ENCODE peak calls at places on chromosomes 4 and X, in nine cellular contexts. Y is GM23248; O is CD4-positive, CD25-positive, alpha-beta regulatory T cell; A is tibial nerve; E is foreskin keratinocyte; Z is stomach; S is pancreas; F is IMR-90; B is uterus. T is an unnamed sample.

GRCh38 chrX:108270280-108270679 is 167.9 kb downstream of the COL4A6 start:
- DNase-seq in Y (no peak), O (no peak), A (no peak), E (peak; percentile 67), Z (no peak), S (no peak), F (no peak), B (no peak), T (no peak)

GRCh38 chr4:81724925-81725329 is 253.2 kb upstream of the RASGEF1B start:
- DNase-seq in Y (peak; percentile 2), O (peak; percentile 52), A (peak; percentile 34), E (peak; percentile 9), Z (peak; percentile 65), S (no peak), F (no peak), B (no peak), T (no peak)

GRCh38 chrX:153708415-153708814 is 15.8 kb downstream of the BCAP31 start:
- DNase-seq in Y (peak; percentile 79), O (peak; percentile 50), A (peak; percentile 41), E (peak; percentile 72), Z (peak; percentile 77), S (peak; percentile 83), F (peak; percentile 79), B (peak; percentile 69), T (peak; percentile 84)

GRCh38 chr4:112593438-112594133 is 43.1 kb downstream of the ZGRF1 start:
- DNase-seq in Y (no peak), O (no peak), A (no peak), E (no peak), Z (no peak), S (no peak), F (no peak), B (no peak), T (no peak)

GRCh38 chrX:2819345-2820130 is 9.2 kb upstream of the GYG2 start:
- DNase-seq in Y (peak; percentile 57), O (peak; percentile 13), A (no peak), E (no peak), Z (no peak), S (no peak), F (peak; percentile 39), B (no peak), T (no peak)

GRCh38 chr4:13642163-13642562 is 14.6 kb upstream of the BOD1L1 start:
- DNase-seq in Y (peak; percentile 19), O (no peak), A (no peak), E (no peak), Z (no peak), S (no peak), F (peak; percentile 59), B (no peak), T (no peak)

GRCh38 chr4:88211473-88212252 is 53.2 kb upstream of the ABCG2 start:
- DNase-seq in Y (peak; percentile 55), O (peak; percentile 68), A (peak; percentile 82), E (no peak), Z (peak; percentile 38), S (no peak), F (peak; percentile 46), B (no peak), T (peak; percentile 29)

GRCh38 chr4:159216834-159217233 is 114.0 kb downstream of the RAPGEF2 start:
- DNase-seq in Y (no peak), O (no peak), A (no peak), E (no peak), Z (no peak), S (no peak), F (no peak), B (no peak), T (no peak)

GRCh38 chrX:153206425-153207046 is 27.5 kb downstream of the MAGEA1 start:
- DNase-seq in Y (no peak), O (no peak), A (no peak), E (no peak), Z (no peak), S (no peak), F (no peak), B (no peak), T (no peak)

GRCh38 chr4:159175165-159175988 is 72.5 kb downstream of the RAPGEF2 start:
- DNase-seq in Y (peak; percentile 93), O (peak; percentile 80), A (peak; percentile 79), E (peak; percentile 85), Z (peak; percentile 53), S (peak; percentile 32), F (peak; percentile 94), B (peak; percentile 32), T (peak; percentile 63)

GRCh38 chrX:291411-291901 is 10.3 kb downstream of the PLCXD1 start:
- DNase-seq in Y (no peak), O (no peak), A (no peak), E (no peak), Z (no peak), S (no peak), F (no peak), B (no peak), T (no peak)

DNA sequence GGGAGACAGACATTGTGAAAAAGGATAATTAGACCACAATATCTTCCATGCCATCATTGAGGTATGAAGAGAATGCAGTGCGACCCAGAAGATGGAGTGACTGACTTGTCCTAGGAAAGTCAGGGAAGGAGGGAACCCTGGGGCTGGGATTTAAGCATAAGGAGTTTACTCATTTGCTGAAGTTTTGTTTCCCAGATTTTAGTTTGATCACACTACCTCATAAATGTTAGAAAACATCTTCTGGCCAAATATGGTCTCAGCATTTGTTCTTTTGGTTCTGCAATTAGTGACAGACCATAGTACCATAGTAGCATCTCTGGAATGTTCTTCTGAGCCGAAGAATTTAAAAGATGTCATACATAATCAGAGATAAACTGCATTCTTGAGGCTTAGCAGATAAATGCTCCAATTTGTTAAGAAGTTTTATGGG is 96.5 kb upstream of the PGRMC2 start:
- DNase-seq in Y (peak; percentile 62), O (no peak), A (no peak), E (no peak), Z (no peak), S (no peak), F (peak; percentile 75), B (no peak), T (no peak)
- H3K4me1 ChIP-seq in Y (peaks cover 52% of the 10 kb centered on the region), O (no peaks in the 10 kb centered on the region), A (peaks cover 8% of the 10 kb centered on the region), E (peaks cover 46% of the 10 kb centered on the region), Z (peaks cover 22% of the 10 kb centered on the region), S (peaks cover 16% of the 10 kb centered on the region), F (peaks cover 31% of the 10 kb centered on the region), B (peaks cover 14% of the 10 kb centered on the region), T (peaks cover 29% of the 10 kb centered on the region)

DNA sequence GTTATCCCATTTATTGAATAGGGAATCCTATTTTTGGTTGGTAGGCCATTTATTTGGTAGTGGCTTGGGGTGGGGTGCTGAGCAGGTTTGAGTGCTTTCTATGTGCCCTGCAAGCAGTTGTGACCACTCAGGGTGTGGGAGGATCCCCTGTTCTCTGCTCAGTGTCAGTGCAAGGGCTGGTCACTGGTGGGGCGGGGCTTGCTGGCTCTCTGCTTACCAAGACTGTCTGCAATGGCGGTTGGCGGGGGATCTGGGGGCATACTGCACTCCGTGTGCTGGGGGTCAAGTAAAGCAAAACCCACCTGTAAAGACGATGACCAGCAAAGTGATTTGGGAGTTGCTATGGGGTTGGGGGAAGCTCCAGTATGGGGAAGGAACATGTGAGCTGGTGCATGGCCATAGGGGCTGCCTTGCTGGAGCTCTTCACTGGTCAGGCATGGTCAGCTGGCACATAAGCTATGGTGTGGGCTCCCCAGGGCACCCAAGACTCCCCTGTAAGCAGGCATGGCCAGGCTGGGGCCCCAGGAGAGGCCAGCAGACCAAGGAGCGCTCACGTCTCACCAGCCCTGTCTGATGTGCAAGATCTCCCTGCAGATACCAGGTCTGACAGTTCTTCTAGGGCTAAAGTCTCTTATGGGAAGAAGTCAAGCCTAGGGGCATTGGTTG is 83.0 kb upstream of the GRXCR1 start:
- DNase-seq in Y (no peak), O (no peak), A (no peak), E (no peak), Z (no peak), S (no peak), F (no peak), B (no peak), T (no peak)
- H3K4me1 ChIP-seq in Y (no peaks in the 10 kb centered on the region), O (no peaks in the 10 kb centered on the region), A (no peaks in the 10 kb centered on the region), E (no peaks in the 10 kb centered on the region), Z (no peaks in the 10 kb centered on the region), S (no peaks in the 10 kb centered on the region), F (no peaks in the 10 kb centered on the region), B (no peaks in the 10 kb centered on the region), T (no peaks in the 10 kb centered on the region)

GRCh38 chr4:147809171-147809570 is 77.3 kb downstream of the ARHGAP10 start:
- DNase-seq in Y (no peak), O (no peak), A (no peak), E (no peak), Z (no peak), S (no peak), F (no peak), B (no peak), T (no peak)
- H3K4me1 ChIP-seq in Y (peaks cover 23% of the 10 kb centered on the region), O (no peaks in the 10 kb centered on the region), A (peaks cover 22% of the 10 kb centered on the region), E (no peaks in the 10 kb centered on the region), Z (peaks cover 10% of the 10 kb centered on the region), S (no peaks in the 10 kb centered on the region), F (peaks cover 9% of the 10 kb centered on the region), B (no peaks in the 10 kb centered on the region), T (no peaks in the 10 kb centered on the region)

DNA sequence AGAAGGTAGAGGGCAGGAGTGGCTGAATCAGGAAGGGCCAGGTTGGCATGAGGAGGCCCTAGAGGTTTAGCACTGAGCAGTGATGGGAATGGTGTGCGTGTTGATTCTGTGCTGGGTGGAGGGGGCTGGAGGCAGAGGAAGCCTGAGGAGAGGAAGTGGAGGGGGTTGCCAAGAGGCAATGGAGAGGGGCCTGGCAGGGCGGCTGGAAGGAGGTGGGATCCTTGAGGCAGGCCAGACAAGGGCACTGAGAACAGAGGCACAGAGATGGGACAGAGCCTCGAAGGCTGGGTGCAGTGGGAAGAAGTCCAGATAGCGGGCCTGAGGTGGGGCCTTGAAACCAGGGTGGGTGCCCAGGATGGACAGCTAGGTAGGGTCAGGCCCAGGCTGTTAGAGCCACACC is 24.3 kb downstream of the SH3BP2 start:
- DNase-seq in Y (no peak), O (no peak), A (no peak), E (no peak), Z (no peak), S (no peak), F (no peak), B (no peak), T (no peak)
- H3K4me1 ChIP-seq in Y (peaks cover 7% of the 10 kb centered on the region), O (peaks cover 59% of the 10 kb centered on the region), A (peaks cover 26% of the 10 kb centered on the region), E (peaks cover 5% of the 10 kb centered on the region), Z (peaks cover 27% of the 10 kb centered on the region), S (no peaks in the 10 kb centered on the region), F (peaks cover 21% of the 10 kb centered on the region), B (no peaks in the 10 kb centered on the region), T (peaks cover 2% of the 10 kb centered on the region)

GRCh38 chrX:8049827-8050226 is 121.2 kb downstream of the VCX2 start:
- DNase-seq in Y (no peak), O (no peak), A (no peak), E (no peak), Z (no peak), S (no peak), F (no peak), B (no peak), T (no peak)
- H3K4me1 ChIP-seq in Y (no peaks in the 10 kb centered on the region), O (no peaks in the 10 kb centered on the region), A (no peaks in the 10 kb centered on the region), E (no peaks in the 10 kb centered on the region), Z (no peaks in the 10 kb centered on the region), S (no peaks in the 10 kb centered on the region), F (no peaks in the 10 kb centered on the region), B (no peaks in the 10 kb centered on the region), T (no peaks in the 10 kb centered on the region)

GRCh38 chr4:107392951-107393350 is 327.1 kb downstream of the PAPSS1 start:
- DNase-seq in Y (peak; percentile 68), O (no peak), A (peak; percentile 13), E (no peak), Z (no peak), S (no peak), F (peak; percentile 1), B (peak; percentile 20), T (peak; percentile 28)
- H3K4me1 ChIP-seq in Y (peaks cover 9% of the 10 kb centered on the region), O (no peaks in the 10 kb centered on the region), A (no peaks in the 10 kb centered on the region), E (no peaks in the 10 kb centered on the region), Z (no peaks in the 10 kb centered on the region), S (no peaks in the 10 kb centered on the region), F (no peaks in the 10 kb centered on the region), B (peaks cover 3% of the 10 kb centered on the region), T (peaks cover 3% of the 10 kb centered on the region)

GRCh38 chr4:174215055-174215454 is 68.4 kb downstream of the FBXO8 start:
- DNase-seq in Y (no peak), O (no peak), A (no peak), E (no peak), Z (no peak), S (no peak), F (no peak), B (no peak), T (no peak)
- H3K4me1 ChIP-seq in Y (peaks cover 14% of the 10 kb centered on the region), O (peaks cover 34% of the 10 kb centered on the region), A (peaks cover 20% of the 10 kb centered on the region), E (no peaks in the 10 kb centered on the region), Z (peaks cover 29% of the 10 kb centered on the region), S (peaks cover 6% of the 10 kb centered on the region), F (peaks cover 2% of the 10 kb centered on the region), B (peaks cover 12% of the 10 kb centered on the region), T (peaks cover 14% of the 10 kb centered on the region)